ENCODE peak calls at places on chromosomes 5 and 9, in four cellular contexts. B is foreskin fibroblast, L is left ventricle myocardium inferior, M is iPS DF 6.9. T is an unnamed sample.
A peak's percentile ranks its signal among the peaks of the same experiment; 100 is the strongest.

GRCh38 chr5:10621837-10622236 is 58.0 kb downstream of the ANKRD33B start:
- DNase-seq in B (no peak), L (no peak), M (no peak), T (no peak)

GRCh38 chr5:1727571-1727970 is 72.1 kb downstream of the MRPL36 start:
- DNase-seq in B (no peak), L (no peak), M (no peak), T (no peak)

GRCh38 chr5:2131196-2131595 is 248.5 kb upstream of the IRX4 start:
- DNase-seq in B (no peak), L (no peak), M (no peak), T (no peak)

GRCh38 chr5:156677963-156678362 is 172.1 kb upstream of the PPP1R2B start:
- DNase-seq in B (no peak), L (peak; percentile 17), M (no peak), T (no peak)

GRCh38 chr9:23587903-23588302 is 238.1 kb downstream of the ELAVL2 start:
- DNase-seq in B (no peak), L (no peak), M (no peak), T (no peak)

GRCh38 chr9:120569556-120569955 is 10.4 kb downstream of the CDK5RAP2 start:
- DNase-seq in B (no peak), L (no peak), M (no peak), T (no peak)

GRCh38 chr9:92484563-92484962 is 2.3 kb upstream of the ASPN start:
- DNase-seq in B (no peak), L (no peak), M (no peak), T (no peak)

GRCh38 chr5:68245325-68245724 is 29.8 kb downstream of the PIK3R1 start:
- DNase-seq in B (peak; percentile 77), L (no peak), M (no peak), T (no peak)

GRCh38 chr5:130400091-130400490 is 495.8 kb downstream of the CHSY3 start:
- DNase-seq in B (peak; percentile 27), L (no peak), M (no peak), T (no peak)

GRCh38 chr5:135955525-135955924 is 742 bp upstream of the LECT2 start:
- DNase-seq in B (no peak), L (no peak), M (no peak), T (no peak)

GRCh38 chr5:2068515-2068914 is 185.8 kb upstream of the IRX4 start:
- DNase-seq in B (no peak), L (no peak), M (no peak), T (no peak)

GRCh38 chr9:133238272-133238850 is 29.3 kb upstream of the OBP2B start:
- DNase-seq in B (peak; percentile 42), L (peak; percentile 91), M (peak; percentile 89), T (peak; percentile 94)

GRCh38 chr5:119275873-119276214 is 80.0 kb upstream of the TNFAIP8 start:
- DNase-seq in B (no peak), L (no peak), M (no peak), T (no peak)

GRCh38 chr5:757931-758697 is 26.4 kb downstream of the ZDHHC11B start:
- DNase-seq in B (no peak), L (peak; percentile 78), M (no peak), T (no peak)

GRCh38 chr5:154475613-154476342 is 2.2 kb downstream of the HAND1 start:
- DNase-seq in B (no peak), L (no peak), M (no peak), T (no peak)

GRCh38 chr5:103894882-103895281 is 332.3 kb upstream of the NUDT12 start:
- DNase-seq in B (peak; percentile 38), L (no peak), M (no peak), T (peak; percentile 33)

GRCh38 chr5:32274548-32275420 is 38.0 kb downstream of the MTMR12 start:
- DNase-seq in B (peak; percentile 48), L (no peak), M (no peak), T (no peak)

GRCh38 chr9:32627394-32627954 is 8.0 kb downstream of the TAF1L start:
- DNase-seq in B (no peak), L (no peak), M (no peak), T (no peak)

GRCh38 chr5:65334077-65334476 is 147.6 kb downstream of the ADAMTS6 start:
- DNase-seq in B (no peak), L (no peak), M (no peak), T (no peak)

GRCh38 chr5:139644001-139644456 is 4.1 kb upstream of the CXXC5 start:
- DNase-seq in B (no peak), L (peak; percentile 10), M (no peak), T (no peak)

GRCh38 chr9:114588671-114589526 is 1.3 kb downstream of the ATP6V1G1 start:
- DNase-seq in B (peak; percentile 80), L (no peak), M (no peak), T (no peak)

GRCh38 chr9:1198085-1198484 is 147.9 kb downstream of the DMRT2 start:
- DNase-seq in B (peak; percentile 62), L (no peak), M (no peak), T (no peak)

GRCh38 chr5:103526164-103526915 is 36.2 kb downstream of the NUDT12 start:
- DNase-seq in B (no peak), L (no peak), M (no peak), T (no peak)

GRCh38 chr9:121242219-121242954 is 25.6 kb upstream of the GSN start:
- DNase-seq in B (peak; percentile 80), L (no peak), M (no peak), T (no peak)

GRCh38 chr9:27184556-27185351 is 75.7 kb downstream of the TEK start:
- DNase-seq in B (peak; percentile 15), L (no peak), M (no peak), T (no peak)

GRCh38 chr5:172766287-172767104 is 4.5 kb downstream of the DUSP1 start:
- DNase-seq in B (peak; percentile 89), L (peak; percentile 69), M (no peak), T (no peak)

GRCh38 chr5:150180241-150181027 is 9.4 kb upstream of the SLC6A7 start:
- DNase-seq in B (peak; percentile 61), L (peak; percentile 79), M (no peak), T (no peak)

GRCh38 chr5:151141535-151141934 is 16.0 kb downstream of the ANXA6 start:
- DNase-seq in B (peak; percentile 38), L (peak; percentile 36), M (no peak), T (no peak)

GRCh38 chr9:95494416-95495371 is 22.1 kb downstream of the PTCH1 start:
- DNase-seq in B (no peak), L (no peak), M (no peak), T (no peak)

DNA sequence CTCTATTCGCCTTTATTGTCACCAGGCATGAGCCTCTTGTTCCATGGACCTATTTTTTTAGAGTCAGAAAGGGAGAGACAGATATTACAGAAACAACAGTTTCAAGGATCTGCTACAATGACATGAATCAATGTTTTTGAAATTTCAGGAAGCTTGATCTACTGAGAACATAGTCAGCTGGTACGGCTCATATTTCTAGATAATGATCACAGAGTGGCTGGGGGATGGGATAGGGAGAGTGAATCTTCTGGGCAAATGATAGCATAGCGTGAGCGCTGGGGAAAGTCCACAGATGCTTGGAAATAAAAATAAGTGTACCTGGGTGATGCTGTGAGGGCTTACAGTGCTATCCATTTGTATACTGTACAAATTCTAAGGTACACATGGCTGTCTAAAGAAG is 340.4 kb downstream of the EBF1 start:
- DNase-seq in B (no peak), L (no peak), M (no peak), T (no peak)
- H3K4me3 ChIP-seq in B (no peak overlapping the region), L (no peak overlapping the region), M (no peak overlapping the region), T (no peak overlapping the region)

GRCh38 chr5:109689740-109690455 is at the start of gene MAN2A1:
- DNase-seq in B (peak; percentile 88), L (peak; percentile 77), M (no peak), T (no peak)
- H3K4me3 ChIP-seq in B (peak within 1 kb of the TSS; percentile 93), L (peak within 1 kb of the TSS; percentile 95), M (peak within 1 kb of the TSS; percentile 47), T (peak within 1 kb of the TSS; percentile 86)

GRCh38 chr9:124045076-124045829 is 33.7 kb downstream of the LHX2 start:
- DNase-seq in B (peak; percentile 50), L (peak; percentile 72), M (no peak), T (no peak)
- H3K4me3 ChIP-seq in B (peak overlapping the region; percentile 46), L (peak overlapping the region; percentile 65), M (peak overlapping the region; percentile 43), T (peak overlapping the region; percentile 41)

DNA sequence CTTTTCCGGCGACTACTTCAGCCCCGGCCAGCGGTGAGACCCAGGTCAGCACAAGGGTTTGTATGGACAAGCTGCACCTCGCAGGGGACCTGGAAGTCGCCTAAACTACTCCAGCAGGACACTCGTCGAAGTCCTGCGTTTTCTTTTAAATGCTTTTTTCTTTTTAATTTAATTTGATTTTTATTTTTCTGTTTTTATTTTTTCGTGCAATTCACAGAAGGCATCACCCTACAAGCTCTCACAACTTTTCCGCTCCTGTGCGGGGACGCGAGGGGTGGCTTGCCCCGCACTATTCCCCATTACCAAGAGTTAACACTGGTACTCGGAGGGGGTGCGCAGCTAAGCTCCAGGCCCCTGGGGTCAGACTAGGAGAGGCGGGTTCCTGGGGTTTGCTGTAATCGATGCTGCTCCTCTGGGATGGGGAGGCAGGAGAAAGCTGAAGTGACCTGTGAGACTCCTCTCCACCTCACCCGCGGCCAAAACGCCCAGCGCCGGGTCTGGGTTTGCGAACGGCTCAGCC is 1.3 kb downstream of the EDIL3 start:
- DNase-seq in B (peak; percentile 6), L (no peak), M (no peak), T (no peak)
- H3K4me3 ChIP-seq in B (peak overlapping the region; percentile 48), L (peak overlapping the region; percentile 67), M (peak overlapping the region; percentile 94), T (peak overlapping the region; percentile 61)

DNA sequence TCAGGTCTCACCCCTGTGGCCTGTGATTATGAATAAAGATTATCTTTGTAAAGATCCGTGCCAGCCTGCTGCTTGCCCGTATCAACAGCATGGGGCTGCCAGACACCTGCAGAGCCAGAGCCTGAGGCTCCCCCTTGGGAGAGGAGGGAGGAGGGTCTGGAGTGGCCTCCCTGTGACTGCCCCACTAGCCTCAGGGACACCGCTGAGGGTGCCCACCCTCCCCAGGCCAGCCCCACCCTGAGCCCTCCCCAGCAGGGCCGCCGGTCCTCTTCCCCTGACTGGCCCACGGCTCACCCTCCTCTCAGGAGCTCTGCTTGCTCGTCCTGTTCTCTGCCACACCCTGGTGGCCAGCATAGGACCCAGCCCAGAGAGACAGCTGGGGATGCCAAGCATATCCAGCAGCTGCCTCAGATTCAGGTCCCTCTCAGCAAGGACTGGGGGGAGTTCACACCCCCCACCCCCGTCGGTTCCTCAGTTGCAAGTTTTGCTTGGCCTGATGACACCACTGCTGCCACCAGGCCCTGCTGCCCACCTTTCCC is 1.9 kb downstream of the SSNA1 start:
- DNase-seq in B (peak; percentile 23), L (no peak), M (no peak), T (no peak)
- H3K4me3 ChIP-seq in B (peak overlapping the region; percentile 98), L (peak overlapping the region; percentile 100), M (no peak overlapping the region), T (no peak overlapping the region)

GRCh38 chr9:21970001-21970799 is 24.0 kb downstream of the CDKN2A start:
- DNase-seq in B (peak; percentile 53), L (no peak), M (no peak), T (no peak)

GRCh38 chr9:21969011-21969935 is 24.9 kb downstream of the CDKN2A start:
- DNase-seq in B (peak; percentile 53), L (no peak), M (no peak), T (no peak)

GRCh38 chr9:21968331-21969010 is 25.7 kb downstream of the CDKN2A start:
- DNase-seq in B (peak; percentile 74), L (no peak), M (no peak), T (no peak)

GRCh38 chr9:21972361-21972760 is 21.8 kb downstream of the CDKN2A start:
- DNase-seq in B (no peak), L (no peak), M (no peak), T (no peak)

GRCh38 chr9:21970800-21971620 is 23.2 kb downstream of the CDKN2A start:
- DNase-seq in B (peak; percentile 68), L (no peak), M (no peak), T (no peak)
- H3K4me3 ChIP-seq in B (no peak overlapping the region), L (no peak overlapping the region), M (no peak overlapping the region), T (peak overlapping the region; percentile 19)